ENCODE peak calls at places on chromosomes 5 and 9, in six cellular contexts. One of them, this sample, is unnamed.

GRCh38 chr5:126811515-126812198 is 34.7 kb downstream of the LMNB1 start:
- DNase-seq in tibial nerve: no peak
- DNase-seq in sigmoid colon: no peak
- DNase-seq in SK-N-SH: no peak
- DNase-seq in ovary: no peak
- DNase-seq in transverse colon: no peak
- DNase-seq in this sample: no peak

GRCh38 chr9:16154570-16155078 is 601.8 kb downstream of the CCDC171 start:
- DNase-seq in tibial nerve: no peak
- DNase-seq in sigmoid colon: no peak
- DNase-seq in SK-N-SH: no peak
- DNase-seq in ovary: peak; percentile 41
- DNase-seq in transverse colon: peak; percentile 43
- DNase-seq in this sample: peak; percentile 32

GRCh38 chr5:139635606-139636206 is 12.4 kb upstream of the CXXC5 start:
- DNase-seq in tibial nerve: peak; percentile 76
- DNase-seq in sigmoid colon: peak; percentile 92
- DNase-seq in SK-N-SH: peak; percentile 75
- DNase-seq in ovary: peak; percentile 75
- DNase-seq in transverse colon: peak; percentile 87
- DNase-seq in this sample: peak; percentile 83

GRCh38 chr5:126468091-126468490 is 44.9 kb downstream of the GRAMD2B start:
- DNase-seq in tibial nerve: no peak
- DNase-seq in sigmoid colon: no peak
- DNase-seq in SK-N-SH: no peak
- DNase-seq in ovary: no peak
- DNase-seq in transverse colon: no peak
- DNase-seq in this sample: no peak

GRCh38 chr5:122447941-122448340 is 135.9 kb downstream of the SNCAIP start:
- DNase-seq in tibial nerve: no peak
- DNase-seq in sigmoid colon: no peak
- DNase-seq in SK-N-SH: peak; percentile 28
- DNase-seq in ovary: no peak
- DNase-seq in transverse colon: no peak
- DNase-seq in this sample: no peak

GRCh38 chr5:131242728-131243255 is 21.1 kb upstream of the CDC42SE2 start:
- DNase-seq in tibial nerve: no peak
- DNase-seq in sigmoid colon: no peak
- DNase-seq in SK-N-SH: no peak
- DNase-seq in ovary: no peak
- DNase-seq in transverse colon: no peak
- DNase-seq in this sample: no peak

GRCh38 chr5:33631786-33632185 is 191.0 kb downstream of the TARS1 start:
- DNase-seq in tibial nerve: no peak
- DNase-seq in sigmoid colon: no peak
- DNase-seq in SK-N-SH: no peak
- DNase-seq in ovary: no peak
- DNase-seq in transverse colon: no peak
- DNase-seq in this sample: no peak

GRCh38 chr5:685262-686171 is 7.6 kb downstream of the TPPP start:
- DNase-seq in tibial nerve: no peak
- DNase-seq in sigmoid colon: peak; percentile 55
- DNase-seq in SK-N-SH: peak; percentile 21
- DNase-seq in ovary: no peak
- DNase-seq in transverse colon: no peak
- DNase-seq in this sample: peak; percentile 22

GRCh38 chr9:106697799-106698591 is 165.0 kb upstream of the ZNF462 start:
- DNase-seq in tibial nerve: peak; percentile 32
- DNase-seq in sigmoid colon: peak; percentile 91
- DNase-seq in SK-N-SH: peak; percentile 77
- DNase-seq in ovary: peak; percentile 59
- DNase-seq in transverse colon: peak; percentile 39
- DNase-seq in this sample: peak; percentile 30

GRCh38 chr9:133377721-133378216 is 1.6 kb downstream of the STKLD1 start:
- DNase-seq in tibial nerve: no peak
- DNase-seq in sigmoid colon: no peak
- DNase-seq in SK-N-SH: no peak
- DNase-seq in ovary: no peak
- DNase-seq in transverse colon: no peak
- DNase-seq in this sample: no peak

GRCh38 chr5:122078116-122078865 is at the start of gene LOX:
- DNase-seq in tibial nerve: peak; percentile 80
- DNase-seq in sigmoid colon: peak; percentile 95
- DNase-seq in SK-N-SH: peak; percentile 54
- DNase-seq in ovary: peak; percentile 88
- DNase-seq in transverse colon: peak; percentile 61
- DNase-seq in this sample: peak; percentile 50

GRCh38 chr5:75185763-75186162 is 50.9 kb downstream of the ANKRD31 start:
- DNase-seq in tibial nerve: no peak
- DNase-seq in sigmoid colon: no peak
- DNase-seq in SK-N-SH: no peak
- DNase-seq in ovary: no peak
- DNase-seq in transverse colon: no peak
- DNase-seq in this sample: no peak

GRCh38 chr9:16705121-16705604 is 165.3 kb downstream of the BNC2 start:
- DNase-seq in tibial nerve: peak; percentile 93
- DNase-seq in sigmoid colon: peak; percentile 93
- DNase-seq in SK-N-SH: peak; percentile 20
- DNase-seq in ovary: peak; percentile 79
- DNase-seq in transverse colon: peak; percentile 66
- DNase-seq in this sample: peak; percentile 34

GRCh38 chr5:16418471-16418922 is 47.1 kb downstream of the ZNF622 start:
- DNase-seq in tibial nerve: no peak
- DNase-seq in sigmoid colon: no peak
- DNase-seq in SK-N-SH: peak; percentile 77
- DNase-seq in ovary: no peak
- DNase-seq in transverse colon: no peak
- DNase-seq in this sample: no peak
- TF ChIP-seq EP300 in tibial nerve: no peak
- TF ChIP-seq EP300 in sigmoid colon: no peak
- TF ChIP-seq EP300 in SK-N-SH: peak; percentile 51
- TF ChIP-seq EP300 in ovary: no peak
- TF ChIP-seq EP300 in transverse colon: no peak
- TF ChIP-seq EP300 in this sample: no peak

DNA sequence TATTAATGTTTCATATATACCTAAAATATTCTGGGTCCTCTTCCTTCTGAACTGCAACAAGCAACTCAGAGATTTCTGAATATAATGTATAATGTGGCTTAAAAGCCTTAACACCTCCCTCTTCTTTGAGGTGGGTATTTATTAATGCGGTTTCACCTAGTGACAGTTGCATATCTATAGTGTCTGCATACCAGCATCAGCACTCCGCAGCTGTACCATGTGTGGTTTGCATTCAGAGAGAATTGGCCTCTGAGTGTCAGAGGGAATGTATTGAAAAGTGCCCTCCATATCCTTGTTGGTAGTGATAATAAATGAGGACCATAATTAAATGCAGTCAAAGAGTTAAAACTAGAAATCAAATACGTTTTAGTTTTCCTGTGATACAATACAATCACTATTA is 256.6 kb upstream of the ARRDC3 start:
- DNase-seq in tibial nerve: no peak
- DNase-seq in sigmoid colon: no peak
- DNase-seq in SK-N-SH: no peak
- DNase-seq in ovary: no peak
- DNase-seq in transverse colon: no peak
- DNase-seq in this sample: no peak
- TF ChIP-seq EP300 in tibial nerve: no peak
- TF ChIP-seq EP300 in sigmoid colon: no peak
- TF ChIP-seq EP300 in SK-N-SH: no peak
- TF ChIP-seq EP300 in ovary: no peak
- TF ChIP-seq EP300 in transverse colon: no peak
- TF ChIP-seq EP300 in this sample: no peak

GRCh38 chr9:72132052-72132451 is 17.2 kb upstream of the GDA start:
- DNase-seq in tibial nerve: no peak
- DNase-seq in sigmoid colon: no peak
- DNase-seq in SK-N-SH: no peak
- DNase-seq in ovary: no peak
- DNase-seq in transverse colon: no peak
- DNase-seq in this sample: no peak

GRCh38 chr9:72128526-72128925 is 20.7 kb upstream of the GDA start:
- DNase-seq in tibial nerve: no peak
- DNase-seq in sigmoid colon: no peak
- DNase-seq in SK-N-SH: no peak
- DNase-seq in ovary: no peak
- DNase-seq in transverse colon: peak; percentile 22
- DNase-seq in this sample: no peak

GRCh38 chr9:72131206-72131605 is 18.0 kb upstream of the GDA start:
- DNase-seq in tibial nerve: no peak
- DNase-seq in sigmoid colon: no peak
- DNase-seq in SK-N-SH: no peak
- DNase-seq in ovary: no peak
- DNase-seq in transverse colon: no peak
- DNase-seq in this sample: no peak

GRCh38 chr9:72127753-72128152 is 21.5 kb upstream of the GDA start:
- DNase-seq in tibial nerve: no peak
- DNase-seq in sigmoid colon: no peak
- DNase-seq in SK-N-SH: no peak
- DNase-seq in ovary: no peak
- DNase-seq in transverse colon: no peak
- DNase-seq in this sample: no peak

GRCh38 chr9:72129271-72130156 is 19.7 kb upstream of the GDA start:
- DNase-seq in tibial nerve: no peak
- DNase-seq in sigmoid colon: no peak
- DNase-seq in SK-N-SH: no peak
- DNase-seq in ovary: no peak
- DNase-seq in transverse colon: peak; percentile 49
- DNase-seq in this sample: peak; percentile 52
- TF ChIP-seq EP300 in tibial nerve: no peak
- TF ChIP-seq EP300 in sigmoid colon: no peak
- TF ChIP-seq EP300 in SK-N-SH: no peak
- TF ChIP-seq EP300 in ovary: no peak
- TF ChIP-seq EP300 in transverse colon: no peak
- TF ChIP-seq EP300 in this sample: no peak

GRCh38 chr5:100537946-100538345 is 2.8 kb downstream of the FAM174A start:
- DNase-seq in tibial nerve: no peak
- DNase-seq in sigmoid colon: no peak
- DNase-seq in SK-N-SH: no peak
- DNase-seq in ovary: no peak
- DNase-seq in transverse colon: no peak
- DNase-seq in this sample: no peak
- TF ChIP-seq EP300 in tibial nerve: no peak
- TF ChIP-seq EP300 in sigmoid colon: no peak
- TF ChIP-seq EP300 in SK-N-SH: no peak
- TF ChIP-seq EP300 in ovary: no peak
- TF ChIP-seq EP300 in transverse colon: no peak
- TF ChIP-seq EP300 in this sample: no peak

GRCh38 chr5:32574540-32575175 is 10.7 kb upstream of the SUB1 start:
- DNase-seq in tibial nerve: no peak
- DNase-seq in sigmoid colon: no peak
- DNase-seq in SK-N-SH: no peak
- DNase-seq in ovary: no peak
- DNase-seq in transverse colon: no peak
- DNase-seq in this sample: no peak
- TF ChIP-seq EP300 in tibial nerve: no peak
- TF ChIP-seq EP300 in sigmoid colon: no peak
- TF ChIP-seq EP300 in SK-N-SH: no peak
- TF ChIP-seq EP300 in ovary: no peak
- TF ChIP-seq EP300 in transverse colon: no peak
- TF ChIP-seq EP300 in this sample: no peak

GRCh38 chr9:100170085-100170484 is 71.0 kb downstream of the INVS start:
- DNase-seq in tibial nerve: no peak
- DNase-seq in sigmoid colon: no peak
- DNase-seq in SK-N-SH: no peak
- DNase-seq in ovary: no peak
- DNase-seq in transverse colon: no peak
- DNase-seq in this sample: no peak

GRCh38 chr9:100167176-100167575 is 68.1 kb downstream of the INVS start:
- DNase-seq in tibial nerve: no peak
- DNase-seq in sigmoid colon: no peak
- DNase-seq in SK-N-SH: no peak
- DNase-seq in ovary: no peak
- DNase-seq in transverse colon: no peak
- DNase-seq in this sample: no peak

GRCh38 chr9:100170556-100170955 is 71.5 kb downstream of the INVS start:
- DNase-seq in tibial nerve: no peak
- DNase-seq in sigmoid colon: no peak
- DNase-seq in SK-N-SH: no peak
- DNase-seq in ovary: no peak
- DNase-seq in transverse colon: no peak
- DNase-seq in this sample: no peak

DNA sequence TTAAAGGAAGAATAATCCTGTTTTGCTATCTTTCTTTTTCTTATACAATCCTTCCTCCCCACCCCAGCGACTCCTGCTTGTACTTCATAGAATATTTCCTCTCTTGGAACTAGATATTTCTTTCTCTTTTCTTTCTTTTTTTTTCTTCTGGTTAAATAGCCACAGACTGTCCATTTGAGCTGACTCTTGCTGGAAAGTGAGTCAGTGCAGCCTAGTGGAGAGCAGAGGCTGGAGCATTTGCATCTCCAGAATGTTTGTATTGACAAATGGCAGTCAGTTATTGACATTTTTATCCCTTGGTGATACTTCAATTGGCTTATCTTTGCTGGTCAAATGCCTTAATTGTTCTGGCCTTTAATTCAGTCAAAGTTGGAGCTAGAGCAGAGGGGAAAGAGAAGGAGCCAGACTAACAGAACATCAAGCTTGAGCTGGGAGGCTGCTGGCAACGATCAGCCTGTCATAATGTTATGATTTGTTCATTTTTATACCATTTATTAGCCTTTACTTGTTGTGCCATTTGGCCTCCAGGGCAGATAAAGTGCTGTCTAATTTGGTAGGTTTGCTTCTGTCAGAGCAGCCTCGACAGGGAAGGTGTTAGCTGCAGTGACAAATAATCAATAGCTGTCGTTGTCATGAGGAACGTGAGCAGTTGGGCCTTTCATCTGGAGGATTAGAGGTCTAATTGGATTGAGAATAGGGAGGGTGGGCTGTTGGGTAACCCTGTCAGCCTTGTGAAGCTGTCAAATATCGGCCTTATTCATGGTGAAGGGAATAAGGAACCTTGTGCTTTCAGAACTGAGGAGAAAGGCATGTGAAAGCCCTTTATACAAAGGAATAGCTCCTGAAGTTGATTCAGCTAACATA is 69.1 kb downstream of the INVS start:
- DNase-seq in tibial nerve: no peak
- DNase-seq in sigmoid colon: no peak
- DNase-seq in SK-N-SH: no peak
- DNase-seq in ovary: no peak
- DNase-seq in transverse colon: no peak
- DNase-seq in this sample: no peak
- TF ChIP-seq EP300 in tibial nerve: no peak
- TF ChIP-seq EP300 in sigmoid colon: no peak
- TF ChIP-seq EP300 in SK-N-SH: no peak
- TF ChIP-seq EP300 in ovary: no peak
- TF ChIP-seq EP300 in transverse colon: no peak
- TF ChIP-seq EP300 in this sample: no peak

DNA sequence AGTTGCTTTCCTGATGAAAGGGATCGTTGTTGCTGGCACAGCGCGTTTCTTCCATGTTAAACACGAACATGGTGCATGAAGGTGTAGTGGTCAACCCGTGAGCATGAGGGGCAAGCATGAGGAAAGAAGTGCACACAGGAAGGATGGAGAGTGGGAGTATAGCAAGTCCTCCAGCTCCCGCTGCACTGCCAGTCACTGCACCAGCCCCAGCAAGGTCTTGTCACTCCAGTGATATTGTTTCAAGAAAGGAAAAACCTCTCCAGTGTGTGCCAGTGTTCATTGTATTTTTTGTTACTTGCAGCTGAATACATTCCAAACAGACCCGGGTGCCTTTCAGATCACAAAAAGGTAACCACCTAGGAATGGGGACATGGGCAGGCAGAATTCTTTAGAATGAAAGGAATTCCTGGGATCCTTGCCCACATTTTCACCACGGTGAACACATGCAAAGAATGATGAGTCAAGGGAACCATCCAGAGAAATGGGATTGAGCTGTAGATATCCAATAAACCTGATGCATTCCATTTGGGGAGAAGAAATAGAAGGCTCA is 186.3 kb downstream of the AOPEP start:
- DNase-seq in tibial nerve: no peak
- DNase-seq in sigmoid colon: no peak
- DNase-seq in SK-N-SH: no peak
- DNase-seq in ovary: peak; percentile 11
- DNase-seq in transverse colon: no peak
- DNase-seq in this sample: no peak
- TF ChIP-seq EP300 in tibial nerve: no peak
- TF ChIP-seq EP300 in sigmoid colon: no peak
- TF ChIP-seq EP300 in SK-N-SH: peak; percentile 91
- TF ChIP-seq EP300 in ovary: no peak
- TF ChIP-seq EP300 in transverse colon: no peak
- TF ChIP-seq EP300 in this sample: no peak